ENCODE peak calls at places on chromosome 5, in four cellular contexts. Q, D, N and W are unnamed samples.

GRCh38 chr5:122473941-122474340 is 161.9 kb downstream of the SNCAIP start:
- DNase-seq in D (no peak), Q (no peak), N (no peak), W (no peak)

GRCh38 chr5:151202381-151203139 is 21.3 kb downstream of the CCDC69 start:
- DNase-seq in D (no peak), N (no peak), Q (no peak), W (peak; percentile 44)

GRCh38 chr5:125277494-125278154 is 531.2 kb upstream of the ZNF608 start:
- DNase-seq in Q (no peak), D (no peak), N (no peak), W (peak; percentile 85)

GRCh38 chr5:58505502-58505901 is 14.3 kb downstream of the GAPT start:
- DNase-seq in D (no peak), Q (no peak), N (no peak), W (no peak)

GRCh38 chr5:10288600-10289213 is 19.0 kb downstream of the CMBL start:
- DNase-seq in D (no peak), Q (no peak), N (no peak), W (peak; percentile 98)

GRCh38 chr5:3343211-3343610 is 252.4 kb upstream of the IRX1 start:
- DNase-seq in Q (no peak), D (no peak), N (no peak), W (no peak)

GRCh38 chr5:95644351-95645042 is 2.1 kb upstream of the RFESD start:
- DNase-seq in D (no peak), N (peak; percentile 20), Q (peak; percentile 82), W (peak; percentile 83)

GRCh38 chr5:67165524-67166459 is 30.8 kb downstream of the CD180 start:
- DNase-seq in Q (peak; percentile 96), N (peak; percentile 86), D (peak; percentile 61), W (peak; percentile 10)

GRCh38 chr5:2531318-2531717 is 220.2 kb downstream of the IRX2 start:
- DNase-seq in D (no peak), Q (no peak), N (no peak), W (no peak)

GRCh38 chr5:179802950-179803562 is 3.6 kb downstream of the MGAT4B start:
- DNase-seq in N (no peak), Q (peak; percentile 54), D (no peak), W (peak; percentile 50)

GRCh38 chr5:150063638-150064037 is 22.7 kb downstream of the CSF1R start:
- DNase-seq in D (no peak), Q (no peak), N (no peak), W (no peak)

GRCh38 chr5:104146652-104147051 is 584.1 kb upstream of the NUDT12 start:
- DNase-seq in N (no peak), Q (no peak), D (no peak), W (peak; percentile 23)

GRCh38 chr5:122062205-122062604 is 15.9 kb downstream of the LOX start:
- DNase-seq in N (no peak), D (no peak), Q (no peak), W (no peak)

GRCh38 chr5:142823176-142823575 is 53.0 kb downstream of the ARHGAP26 start:
- DNase-seq in Q (no peak), D (no peak), N (no peak), W (no peak)

GRCh38 chr5:179553875-179554274 is 3.5 kb downstream of the RUFY1 start:
- DNase-seq in N (no peak), D (no peak), Q (peak; percentile 67), W (peak; percentile 32)

GRCh38 chr5:177489119-177489716 is 8.2 kb downstream of the PDLIM7 start:
- DNase-seq in N (peak; percentile 73), Q (peak; percentile 80), D (no peak), W (no peak)

GRCh38 chr5:74199005-74199404 is 441.5 kb downstream of the ENC1 start:
- DNase-seq in Q (no peak), N (no peak), D (no peak), W (no peak)

GRCh38 chr5:96113170-96113939 is 151.7 kb upstream of the ELL2 start:
- DNase-seq in D (no peak), Q (no peak), N (no peak), W (no peak)

GRCh38 chr5:30390095-30390494 is 803.4 kb upstream of the CDH6 start:
- DNase-seq in D (no peak), Q (peak; percentile 55), N (no peak), W (no peak)

GRCh38 chr5:108295588-108296368 is 86.1 kb downstream of the FBXL17 start:
- DNase-seq in N (no peak), D (no peak), Q (no peak), W (no peak)

GRCh38 chr5:137212471-137212870 is 286.7 kb downstream of the SPOCK1 start:
- DNase-seq in Q (no peak), N (no peak), D (no peak), W (no peak)

GRCh38 chr5:73606206-73606753 is 19.7 kb upstream of the ARHGEF28 start:
- DNase-seq in N (no peak), D (no peak), Q (no peak), W (no peak)